ENCODE peak calls at places on chromosomes 6 and 20, in five cellular contexts. L is AG10803, K is HFF-Myc, O is choroid plexus epithelial cell, Y is astrocyte of the cerebellum. S is an unnamed sample.

GRCh38 chr6:34248727-34249468 is at the start of gene SMIM29:
- DNase-seq in O (peak; percentile 96), Y (peak; percentile 86), L (peak; percentile 91), K (peak; percentile 82), S (peak; percentile 97)

GRCh38 chr6:113370508-113370907 is 486.6 kb upstream of the MARCKS start:
- DNase-seq in Y (no peak), L (no peak), O (no peak), K (no peak), S (no peak)

GRCh38 chr20:51536116-51537069 is 6.1 kb downstream of the NFATC2 start:
- DNase-seq in O (no peak), Y (no peak), L (no peak), K (no peak), S (no peak)

GRCh38 chr6:111750753-111751684 is 122.2 kb downstream of the FYN start:
- DNase-seq in Y (no peak), O (peak; percentile 84), K (no peak), L (peak; percentile 34), S (no peak)

GRCh38 chr20:50624351-50625016 is 66.9 kb downstream of the RIPOR3 start:
- DNase-seq in Y (no peak), O (no peak), L (no peak), K (no peak), S (no peak)

GRCh38 chr6:110628330-110628729 is 151.9 kb upstream of the SLC22A16 start:
- DNase-seq in L (peak; percentile 45), O (peak; percentile 75), K (peak; percentile 9), Y (peak; percentile 8), S (no peak)

GRCh38 chr20:1325173-1326030 is 3.5 kb downstream of the SDCBP2 start:
- DNase-seq in O (peak; percentile 98), K (peak; percentile 86), Y (peak; percentile 89), L (peak; percentile 97), S (peak; percentile 97)

GRCh38 chr20:46011631-46012482 is 3.1 kb downstream of the MMP9 start:
- DNase-seq in L (peak; percentile 10), O (peak; percentile 27), Y (no peak), K (peak; percentile 33), S (peak; percentile 57)

GRCh38 chr20:828987-829386 is 4.5 kb upstream of the FAM110A start:
- DNase-seq in Y (no peak), O (no peak), L (peak; percentile 46), K (no peak), S (no peak)

GRCh38 chr6:119590066-119590465 is 240.5 kb upstream of the MAN1A1 start:
- DNase-seq in K (no peak), O (no peak), L (no peak), Y (no peak), S (no peak)

GRCh38 chr6:139330841-139331500 is 39.2 kb upstream of the TXLNB start:
- DNase-seq in K (no peak), O (peak; percentile 30), Y (no peak), L (peak; percentile 75), S (peak; percentile 47)

GRCh38 chr6:79421707-79422484 is 115.3 kb downstream of the LCA5 start:
- DNase-seq in L (peak; percentile 59), Y (peak; percentile 95), K (peak; percentile 80), O (peak; percentile 98), S (no peak)
- TF ChIP-seq CTCF in L (no peak), Y (no peak), K (no peak), O (no peak), S (no peak)

DNA sequence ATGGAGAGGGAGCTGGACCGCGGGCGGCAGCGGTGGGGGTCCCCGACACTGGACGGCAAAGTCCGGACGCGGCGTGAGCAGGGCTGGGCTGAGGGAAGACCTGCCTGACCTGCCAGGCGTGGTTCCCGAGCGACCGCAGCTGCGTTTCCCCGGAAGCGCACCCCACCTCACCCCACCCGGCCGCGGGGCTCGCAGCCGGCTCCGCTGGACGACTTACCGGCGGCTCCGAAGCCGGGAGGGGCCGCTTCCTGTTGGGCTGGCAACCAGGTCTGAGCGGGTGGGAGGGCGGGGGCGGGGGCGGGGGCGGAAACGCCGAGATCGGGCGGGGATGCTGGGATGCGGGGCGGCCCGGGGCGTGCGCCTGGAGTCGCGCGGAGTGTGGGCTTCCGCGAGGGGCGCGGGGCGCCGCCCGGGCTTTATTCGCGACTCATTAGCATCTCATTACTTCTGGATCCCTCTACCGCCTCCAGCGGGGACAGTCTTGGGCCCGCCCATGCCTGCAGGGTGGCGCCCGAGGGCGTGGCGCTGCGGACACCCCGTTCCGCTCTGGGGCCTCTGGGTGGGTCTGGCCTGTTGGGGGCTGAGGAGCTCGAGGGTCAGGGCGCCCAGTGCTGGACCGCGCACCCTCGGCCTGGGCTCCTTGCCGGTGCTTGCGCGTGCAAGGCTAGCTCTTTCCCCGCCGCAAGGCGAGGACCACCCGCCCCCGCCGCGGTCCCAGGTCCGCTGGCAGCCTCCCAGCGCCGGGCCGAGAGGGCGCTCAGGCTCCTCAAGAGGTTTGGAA is at the start of gene MICAL1:
- DNase-seq in K (no peak), L (peak; percentile 67), Y (no peak), O (peak; percentile 40), S (peak; percentile 82)
- TF ChIP-seq CTCF in K (peak; percentile 15), L (peak; percentile 40), Y (peak; percentile 39), O (peak; percentile 41), S (peak; percentile 30)

GRCh38 chr20:62624325-62624690 is 18.0 kb upstream of the SLCO4A1 start:
- DNase-seq in O (no peak), L (no peak), K (no peak), Y (no peak), S (no peak)
- TF ChIP-seq CTCF in O (no peak), L (no peak), K (no peak), Y (no peak), S (no peak)

GRCh38 chr6:21166754-21167153 is 426.8 kb upstream of the SOX4 start:
- DNase-seq in Y (no peak), L (no peak), K (no peak), O (no peak), S (no peak)
- TF ChIP-seq CTCF in Y (no peak), L (no peak), K (no peak), O (no peak), S (no peak)

GRCh38 chr6:38138374-38138773 is 318.8 kb downstream of the ZFAND3 start:
- DNase-seq in Y (no peak), K (no peak), O (no peak), L (no peak), S (no peak)
- TF ChIP-seq CTCF in Y (no peak), K (no peak), O (no peak), L (no peak), S (no peak)

GRCh38 chr6:35622283-35622682 is 66.4 kb downstream of the FKBP5 start:
- DNase-seq in O (no peak), Y (no peak), K (no peak), L (no peak), S (no peak)

GRCh38 chr6:35629876-35630378 is 58.8 kb downstream of the FKBP5 start:
- DNase-seq in Y (no peak), K (no peak), O (no peak), L (no peak), S (no peak)

GRCh38 chr6:35620706-35621105 is 68.0 kb downstream of the FKBP5 start:
- DNase-seq in Y (no peak), L (peak; percentile 54), K (no peak), O (no peak), S (no peak)

DNA sequence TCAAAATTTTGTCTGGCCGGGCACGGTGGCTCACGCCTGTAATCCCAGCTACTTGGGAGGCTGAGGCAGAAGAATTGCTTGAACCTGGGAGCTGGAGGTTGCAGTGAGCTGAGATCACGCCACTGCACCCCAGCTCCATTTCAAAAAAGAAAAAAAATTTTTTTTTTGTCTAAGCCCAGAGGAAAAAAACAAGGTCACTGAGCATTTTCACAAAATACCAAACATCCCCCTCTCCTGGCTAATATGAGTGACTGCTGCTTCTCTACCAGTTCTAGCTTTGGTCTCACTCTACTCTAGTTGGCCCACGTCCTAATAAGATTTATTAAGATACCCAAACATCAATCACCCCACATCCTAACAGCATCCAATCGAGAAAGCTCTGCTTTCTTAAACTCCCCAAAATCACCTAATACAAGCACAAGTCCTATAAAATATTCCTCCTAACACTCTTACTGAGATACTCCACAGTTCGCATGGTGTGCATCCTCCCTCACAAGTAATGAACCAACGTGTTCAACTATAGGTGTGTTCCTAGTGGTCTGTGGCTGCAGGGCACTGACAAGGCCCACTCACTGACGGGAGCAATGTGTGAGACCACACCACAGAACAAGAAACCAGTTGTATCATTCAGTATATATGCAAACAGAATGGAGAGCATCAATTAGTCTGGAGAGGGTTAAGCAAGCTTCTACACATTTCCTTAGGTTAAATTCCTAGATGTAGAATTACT is 64.2 kb downstream of the FKBP5 start:
- DNase-seq in O (peak; percentile 57), Y (peak; percentile 15), K (no peak), L (peak; percentile 33), S (peak; percentile 26)
- TF ChIP-seq CTCF in O (peak; percentile 41), Y (peak; percentile 48), K (peak; percentile 47), L (peak; percentile 61), S (no peak)

GRCh38 chr6:125779924-125780539 is 10.7 kb upstream of the NCOA7 start:
- DNase-seq in K (peak; percentile 93), L (peak; percentile 91), Y (peak; percentile 90), O (peak; percentile 95), S (peak; percentile 93)
- TF ChIP-seq CTCF in K (no peak), L (peak; percentile 48), Y (peak; percentile 14), O (peak; percentile 27), S (no peak)

GRCh38 chr20:44802702-44803101 is 7.6 kb downstream of the RIMS4 start:
- DNase-seq in K (no peak), O (no peak), L (no peak), Y (no peak), S (no peak)

GRCh38 chr20:44803383-44803941 is 6.9 kb downstream of the RIMS4 start:
- DNase-seq in L (no peak), Y (no peak), O (no peak), K (no peak), S (no peak)

GRCh38 chr20:44799691-44800090 is 10.7 kb downstream of the RIMS4 start:
- DNase-seq in K (no peak), L (no peak), O (no peak), Y (no peak), S (no peak)

GRCh38 chr20:44796758-44797457 is 13.4 kb downstream of the RIMS4 start:
- DNase-seq in Y (no peak), L (no peak), K (no peak), O (no peak), S (no peak)

DNA sequence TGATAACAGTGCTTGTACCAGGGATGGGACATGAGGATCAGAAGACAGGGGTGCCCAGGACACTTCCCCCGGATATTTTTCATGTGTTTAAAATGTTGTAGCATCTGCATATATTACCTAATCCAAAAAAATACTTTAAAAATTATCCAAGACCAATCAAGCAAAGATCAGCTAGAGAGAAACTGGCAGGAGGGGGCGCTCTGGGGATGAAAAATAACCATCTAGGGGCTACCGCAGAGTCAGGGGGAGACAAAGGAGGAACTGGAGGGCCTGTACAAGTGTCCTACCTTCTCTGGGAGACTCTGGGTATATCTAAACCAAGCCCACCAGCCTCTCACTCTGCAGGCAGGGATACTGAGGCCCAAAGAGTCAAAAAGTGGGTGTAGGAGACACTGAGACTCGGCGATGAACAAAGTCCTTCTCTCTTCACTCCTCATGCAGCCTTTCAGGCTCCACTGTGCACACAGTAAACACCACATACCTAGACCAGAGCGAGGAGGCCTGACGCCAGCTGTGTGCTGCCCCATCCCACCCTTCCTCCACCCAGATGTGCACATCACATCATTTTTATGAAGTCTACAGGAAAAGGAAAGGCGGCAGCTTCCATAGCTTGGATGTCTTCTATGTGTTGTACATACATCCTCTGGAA is 9.8 kb downstream of the RIMS4 start:
- DNase-seq in Y (no peak), L (no peak), K (no peak), O (no peak), S (peak; percentile 38)
- TF ChIP-seq CTCF in Y (no peak), L (no peak), K (peak; percentile 30), O (peak; percentile 41), S (peak; percentile 52)

DNA sequence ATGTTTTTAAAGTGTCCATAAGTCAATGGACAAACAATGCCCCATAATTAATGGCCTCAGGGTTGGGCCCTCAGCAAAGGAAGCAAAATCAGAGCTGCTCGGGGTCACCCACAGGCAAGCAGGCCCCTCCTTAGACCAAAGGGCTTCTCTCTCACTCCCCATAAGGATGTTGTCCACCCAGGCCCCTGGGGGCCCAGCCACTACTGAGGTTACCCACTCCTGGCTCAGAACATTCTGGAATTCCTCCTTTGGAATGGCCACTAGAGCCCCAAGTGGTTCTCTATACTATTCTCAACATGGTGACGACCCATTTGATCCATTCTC is 50.9 kb downstream of the BANF2 start:
- DNase-seq in O (no peak), L (no peak), Y (no peak), K (no peak), S (no peak)
- TF ChIP-seq CTCF in O (no peak), L (no peak), Y (no peak), K (no peak), S (no peak)